ENCODE peak calls at places on chromosomes 12 and 14, in eight cellular contexts. A is DND-41, M is body of pancreas, N is cardiac muscle cell, C is IMR-90, T is thyroid gland, K is left lung, U is lung. B is an unnamed sample.

GRCh38 chr12:72275551-72275950 is 3.4 kb downstream of the TRHDE start:
- DNase-seq in U (no peak), T (no peak), M (no peak), N (no peak), C (no peak), A (no peak), K (no peak), B (no peak)

GRCh38 chr14:105783707-105784106 is 257.3 kb downstream of the TMEM121 start:
- DNase-seq in A (no peak), U (peak; percentile 14), K (no peak), C (no peak), T (no peak), N (no peak), M (no peak), B (no peak)

GRCh38 chr12:1811281-1811947 is 9.0 kb upstream of the LRTM2 start:
- DNase-seq in T (no peak), A (no peak), U (no peak), C (peak; percentile 52), K (peak; percentile 61), N (no peak), M (peak; percentile 38), B (peak; percentile 20)

GRCh38 chr12:75665216-75665615 is 153.8 kb upstream of the KRR1 start:
- DNase-seq in N (no peak), U (no peak), T (no peak), M (no peak), K (no peak), C (no peak), A (no peak), B (no peak)

GRCh38 chr12:857611-858010 is 91.9 kb downstream of the RAD52 start:
- DNase-seq in N (no peak), C (peak; percentile 82), A (no peak), T (no peak), U (no peak), K (no peak), M (no peak), B (no peak)

GRCh38 chr12:128079-128478 is 61.5 kb downstream of the IQSEC3 start:
- DNase-seq in T (no peak), K (no peak), M (peak; percentile 17), A (no peak), C (no peak), U (no peak), N (no peak), B (no peak)

GRCh38 chr12:124151583-124151982 is 143.3 kb upstream of the RFLNA start:
- DNase-seq in A (no peak), T (no peak), K (no peak), M (no peak), N (no peak), U (no peak), C (no peak), B (no peak)

GRCh38 chr14:90487031-90487430 is 90.2 kb downstream of the CALM1 start:
- DNase-seq in C (no peak), M (peak; percentile 58), T (no peak), N (no peak), U (no peak), K (no peak), A (no peak), B (no peak)

GRCh38 chr14:47194051-47194450 is 481.4 kb downstream of the MDGA2 start:
- DNase-seq in A (no peak), C (no peak), K (no peak), M (no peak), T (no peak), U (no peak), N (no peak), B (no peak)

GRCh38 chr12:120199595-120200306 is 1.2 kb downstream of the RPLP0 start:
- DNase-seq in U (no peak), M (peak; percentile 41), K (no peak), A (no peak), T (no peak), C (peak; percentile 77), N (no peak), B (no peak)

GRCh38 chr12:9868271-9868815 is 811 bp downstream of the CLEC2B start:
- DNase-seq in K (no peak), A (no peak), C (no peak), T (no peak), U (no peak), N (no peak), M (no peak), B (no peak)

GRCh38 chr12:53603804-53604203 is 22.4 kb downstream of the ATF7 start:
- DNase-seq in T (no peak), U (no peak), C (no peak), K (no peak), A (no peak), N (no peak), M (no peak), B (no peak)

GRCh38 chr14:85122690-85123089 is 407.3 kb upstream of the FLRT2 start:
- DNase-seq in A (no peak), N (no peak), C (peak; percentile 46), M (no peak), U (no peak), T (no peak), K (no peak), B (no peak)

GRCh38 chr14:96081767-96082400 is 42.7 kb downstream of the C14orf132 start:
- DNase-seq in U (no peak), K (peak; percentile 7), C (no peak), N (no peak), T (no peak), A (no peak), M (no peak), B (no peak)

GRCh38 chr14:68598621-68599447 is 194.0 kb downstream of the ZFP36L1 start:
- DNase-seq in M (peak; percentile 89), K (peak; percentile 86), U (peak; percentile 69), C (peak; percentile 97), T (peak; percentile 38), N (no peak), A (no peak), B (no peak)

GRCh38 chr12:68841717-68842116 is 33.7 kb downstream of the MDM2 start:
- DNase-seq in N (no peak), A (no peak), K (no peak), M (no peak), U (no peak), T (no peak), C (no peak), B (no peak)
- H3K27ac ChIP-seq in N (no peak overlapping the region), A (no peak overlapping the region), K (no peak overlapping the region), M (no peak overlapping the region), U (no peak overlapping the region), T (no peak overlapping the region), C (no peak overlapping the region), B (no peak overlapping the region)

GRCh38 chr12:40668095-40668494 is 24.1 kb upstream of the CNTN1 start:
- DNase-seq in K (no peak), C (no peak), T (no peak), A (no peak), U (no peak), M (no peak), N (no peak), B (no peak)
- TF ChIP-seq CTCF in K (no peak), C (no peak), T (no peak), A (no peak), U (no peak), M (no peak), N (no peak), B (no peak)

GRCh38 chr12:128876559-128876958 is 23.3 kb downstream of the GLT1D1 start:
- DNase-seq in M (no peak), K (no peak), N (no peak), T (no peak), C (no peak), A (no peak), U (no peak), B (no peak)

DNA sequence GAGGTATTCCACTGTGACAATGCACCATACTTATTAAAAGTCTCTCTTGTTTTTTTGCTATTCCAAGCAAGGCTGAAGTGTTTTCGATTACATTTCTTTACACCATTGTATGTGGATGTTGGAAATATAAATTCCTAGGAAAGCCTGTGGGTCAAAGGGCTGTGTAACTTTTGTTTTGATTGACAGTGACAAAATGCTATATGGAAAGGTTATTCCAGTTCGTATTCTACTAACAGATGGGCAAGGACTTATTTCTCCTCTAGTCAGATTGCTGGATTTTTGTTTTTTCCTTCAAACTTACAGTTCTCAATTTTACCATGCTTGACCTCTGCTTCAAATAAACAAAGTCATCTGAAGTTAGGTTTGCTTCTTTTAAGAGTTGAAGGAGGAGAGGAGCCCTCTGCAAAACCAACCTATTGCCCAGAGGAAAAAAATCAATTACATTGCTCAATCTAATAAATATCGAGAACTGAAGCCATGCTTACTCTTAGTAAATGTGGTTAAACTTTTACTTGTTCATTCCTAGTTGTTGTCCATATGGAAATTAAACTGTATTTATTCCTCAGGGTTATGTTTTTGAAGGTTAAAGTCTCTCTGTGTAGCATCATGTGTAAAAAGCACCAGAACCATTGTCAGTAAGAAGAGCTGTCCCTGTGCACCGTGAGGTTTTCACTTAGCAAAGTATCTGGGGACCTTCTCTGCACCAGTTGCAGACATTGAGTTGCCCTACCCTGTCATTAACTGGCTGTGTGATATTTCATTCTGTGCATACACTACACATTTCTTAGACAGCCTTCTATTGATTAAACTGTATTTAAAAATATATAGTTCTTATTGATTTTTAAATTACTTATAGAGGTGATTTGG is 26.9 kb downstream of the GLT1D1 start:
- DNase-seq in M (no peak), U (no peak), K (no peak), A (no peak), N (no peak), C (no peak), T (no peak), B (no peak)
- H3K27me3 ChIP-seq in M (peaks cover 5% of the 10 kb centered on the region), U (no peaks in the 10 kb centered on the region), K (no peaks in the 10 kb centered on the region), A (no peaks in the 10 kb centered on the region), N (no peaks in the 10 kb centered on the region), C (no peaks in the 10 kb centered on the region), T (no peaks in the 10 kb centered on the region), B (no peaks in the 10 kb centered on the region)

GRCh38 chr12:105325117-105325516 is 5.4 kb upstream of the C12orf75 start:
- DNase-seq in T (no peak), K (no peak), U (no peak), M (no peak), A (no peak), C (no peak), N (no peak), B (no peak)
- H3K27ac ChIP-seq in T (no peak overlapping the region), K (no peak overlapping the region), U (no peak overlapping the region), M (no peak overlapping the region), A (no peak overlapping the region), C (peak overlapping the region; percentile 22), N (no peak overlapping the region), B (no peak overlapping the region)

DNA sequence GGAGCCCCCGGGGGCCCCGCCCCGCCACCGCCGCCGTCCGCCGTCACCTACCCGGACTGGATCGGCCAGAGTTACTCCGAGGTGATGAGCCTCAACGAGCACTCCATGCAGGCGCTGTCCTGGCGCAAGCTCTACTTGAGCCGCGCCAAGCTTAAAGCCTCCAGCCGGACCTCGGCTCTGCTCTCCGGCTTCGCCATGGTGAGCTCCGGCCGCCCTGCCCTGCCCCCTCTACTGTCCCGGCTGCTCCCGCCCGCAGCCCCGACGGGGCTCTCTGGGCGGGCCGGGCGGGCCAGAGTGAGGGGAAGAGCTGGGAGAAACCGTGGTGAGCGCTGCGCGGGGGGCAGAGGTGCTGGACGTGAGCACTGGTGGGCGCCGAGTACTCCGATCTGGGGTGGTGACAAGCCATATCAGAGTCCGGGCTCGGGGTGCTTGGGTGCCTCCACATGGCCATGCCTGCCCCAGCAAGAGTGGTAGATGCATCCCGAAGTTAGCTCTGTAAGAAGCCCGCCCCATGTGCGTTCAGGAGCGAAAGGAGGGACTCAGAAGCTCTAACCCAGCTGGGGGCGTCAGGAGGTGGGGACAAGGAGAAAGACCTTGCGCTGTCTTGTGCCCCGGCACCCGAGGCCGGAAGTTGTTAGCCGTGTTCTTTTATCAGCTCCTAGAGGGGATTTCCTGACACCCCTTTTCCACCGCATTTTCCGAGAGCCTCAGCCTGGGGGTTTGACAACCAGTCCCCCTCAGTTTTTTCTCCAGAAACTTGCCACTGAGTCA is 708 bp downstream of the ORAI1 start:
- DNase-seq in C (peak; percentile 61), U (peak; percentile 54), A (peak; percentile 88), K (peak; percentile 67), T (peak; percentile 70), N (peak; percentile 79), M (peak; percentile 58), B (peak; percentile 57)
- TF ChIP-seq CTCF in C (peak; percentile 7), U (no peak), A (peak; percentile 47), K (no peak), T (no peak), N (no peak), M (no peak), B (peak; percentile 32)